ENCODE peak calls at places on chromosomes 7 and 10, in five cellular contexts. L, B, V, J and Y are unnamed samples.

GRCh38 chr10:113202011-113202410 is 252.0 kb downstream of the TCF7L2 start:
- DNase-seq in L (no peak), B (no peak), V (no peak), J (no peak), Y (no peak)

GRCh38 chr7:7181519-7182155 is 707 bp upstream of the C1GALT1 start:
- DNase-seq in L (peak; percentile 67), B (peak; percentile 36), V (peak; percentile 29), J (peak; percentile 59), Y (no peak)

GRCh38 chr10:15485684-15486316 is 114.7 kb upstream of the FAM171A1 start:
- DNase-seq in L (no peak), B (no peak), V (no peak), J (no peak), Y (no peak)

GRCh38 chr10:7412482-7413251 is 1.8 kb upstream of the SFMBT2 start:
- DNase-seq in L (peak; percentile 81), B (peak; percentile 71), V (no peak), J (no peak), Y (peak; percentile 45)

GRCh38 chr10:76071638-76072317 is 640.4 kb downstream of the LRMDA start:
- DNase-seq in L (no peak), B (no peak), V (no peak), J (no peak), Y (no peak)

GRCh38 chr10:95326396-95326795 is 35.6 kb upstream of the PDLIM1 start:
- DNase-seq in L (no peak), B (no peak), V (no peak), J (no peak), Y (no peak)

GRCh38 chr7:132185150-132185549 is 391.1 kb downstream of the PLXNA4 start:
- DNase-seq in L (no peak), B (no peak), V (no peak), J (no peak), Y (no peak)

GRCh38 chr7:152120776-152121175 is 95.3 kb downstream of the GALNT11 start:
- DNase-seq in L (no peak), B (no peak), V (no peak), J (no peak), Y (no peak)

GRCh38 chr7:98418636-98419315 is 17.9 kb upstream of the BAIAP2L1 start:
- DNase-seq in L (no peak), B (no peak), V (no peak), J (no peak), Y (no peak)

GRCh38 chr10:101716891-101717659 is 22.1 kb upstream of the FBXW4 start:
- DNase-seq in L (no peak), B (no peak), V (no peak), J (no peak), Y (no peak)

GRCh38 chr7:117171106-117171505 is 151.8 kb downstream of the WNT2 start:
- DNase-seq in L (no peak), B (no peak), V (no peak), J (no peak), Y (no peak)

GRCh38 chr10:58017719-58018367 is 249.9 kb downstream of the IPMK start:
- DNase-seq in L (no peak), B (no peak), V (no peak), J (no peak), Y (no peak)

GRCh38 chr10:114458955-114459354 is 54.7 kb upstream of the AFAP1L2 start:
- DNase-seq in L (peak; percentile 73), B (no peak), V (no peak), J (peak; percentile 26), Y (peak; percentile 49)

GRCh38 chr10:75592888-75593643 is 161.6 kb downstream of the LRMDA start:
- DNase-seq in L (no peak), B (no peak), V (no peak), J (no peak), Y (no peak)

GRCh38 chr10:124701881-124702656 is 42.1 kb downstream of the FAM53B start:
- DNase-seq in L (no peak), B (no peak), V (no peak), J (no peak), Y (peak; percentile 87)

GRCh38 chr10:124701038-124701365 is 43.2 kb downstream of the FAM53B start:
- DNase-seq in L (no peak), B (no peak), V (no peak), J (no peak), Y (no peak)

GRCh38 chr10:124699471-124700292 is 44.5 kb downstream of the FAM53B start:
- DNase-seq in L (no peak), B (no peak), V (no peak), J (no peak), Y (peak; percentile 72)

GRCh38 chr10:124700293-124701037 is 43.7 kb downstream of the FAM53B start:
- DNase-seq in L (no peak), B (no peak), V (no peak), J (no peak), Y (peak; percentile 43)

GRCh38 chr10:124701435-124701834 is 42.7 kb downstream of the FAM53B start:
- DNase-seq in L (peak; percentile 87), B (peak; percentile 76), V (peak; percentile 87), J (no peak), Y (peak; percentile 96)
- H3K4me1 ChIP-seq in L (peaks cover 86% of the 10 kb centered on the region), B (peaks cover 35% of the 10 kb centered on the region), V (peaks cover 16% of the 10 kb centered on the region), J (no peaks in the 10 kb centered on the region), Y (peaks cover 78% of the 10 kb centered on the region)

GRCh38 chr7:45157653-45158401 is at the start of gene RAMP3:
- DNase-seq in L (peak; percentile 61), B (peak; percentile 13), V (no peak), J (no peak), Y (peak; percentile 40)
- H3K27ac ChIP-seq in L (peak within 1 kb of the TSS; percentile 76), B (no peak within 1 kb of the TSS), V (peak within 1 kb of the TSS; percentile 64), J (no peak within 1 kb of the TSS), Y (peak within 1 kb of the TSS; percentile 81)

GRCh38 chr10:11824825-11825224 is 1.7 kb downstream of the PROSER2 start:
- DNase-seq in L (no peak), B (no peak), V (no peak), J (no peak), Y (no peak)

GRCh38 chr10:11828682-11829284 is 5.6 kb downstream of the PROSER2 start:
- DNase-seq in L (no peak), B (no peak), V (no peak), J (no peak), Y (no peak)

GRCh38 chr10:11827414-11827813 is 4.3 kb downstream of the PROSER2 start:
- DNase-seq in L (no peak), B (no peak), V (no peak), J (no peak), Y (no peak)

GRCh38 chr10:11825796-11826414 is 2.7 kb downstream of the PROSER2 start:
- DNase-seq in L (no peak), B (no peak), V (peak; percentile 25), J (no peak), Y (no peak)

DNA sequence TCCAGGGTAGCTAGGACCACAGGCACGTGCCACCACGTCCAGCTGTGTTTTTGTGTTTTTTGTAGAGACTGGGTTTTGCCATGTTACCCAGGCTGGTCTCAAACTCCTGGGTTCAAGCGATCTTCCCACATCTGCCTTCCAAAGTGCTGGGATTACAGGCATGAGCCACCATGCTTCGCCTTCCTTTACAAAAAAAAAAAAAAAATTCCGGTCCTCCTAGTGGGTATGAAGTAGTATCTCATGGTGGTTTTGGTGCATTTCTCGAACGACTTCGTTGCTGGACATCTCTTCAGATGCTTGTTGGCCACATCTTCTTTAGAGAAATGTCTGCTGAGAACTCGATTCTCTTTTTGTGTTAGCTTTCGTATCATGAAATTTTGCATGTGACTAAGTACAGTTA is 3.9 kb downstream of the PROSER2 start:
- DNase-seq in L (no peak), B (no peak), V (no peak), J (no peak), Y (no peak)
- H3K4me1 ChIP-seq in L (peaks cover 10% of the 10 kb centered on the region), B (peaks cover 33% of the 10 kb centered on the region), V (no peaks in the 10 kb centered on the region), J (peaks cover 9% of the 10 kb centered on the region), Y (no peaks in the 10 kb centered on the region)

GRCh38 chr10:21526952-21527633 is 1.6 kb upstream of the SKIDA1 start:
- DNase-seq in L (peak; percentile 86), B (peak; percentile 63), V (peak; percentile 44), J (no peak), Y (peak; percentile 73)
- H3K27ac ChIP-seq in L (peak overlapping the region; percentile 98), B (peak overlapping the region; percentile 99), V (peak overlapping the region; percentile 97), J (no peak overlapping the region), Y (peak overlapping the region; percentile 99)